ENCODE peak calls at places on chromosomes 4 and X, in six cellular contexts. W is right atrium auricular region, L is tibial nerve, O is stomach, T is right cardiac atrium, G is endodermal cell. E is an unnamed sample.

GRCh38 chrX:69163936-69164741 is 1.1 kb downstream of the PJA1 start:
- DNase-seq in W (no peak), L (peak; percentile 10), O (peak; percentile 32), T (peak; percentile 72), G (no peak), E (peak; percentile 19)

GRCh38 chr4:48017108-48017527 is 546 bp downstream of the NIPAL1 start:
- DNase-seq in W (no peak), L (peak; percentile 9), O (peak; percentile 69), T (peak; percentile 76), G (peak; percentile 88), E (peak; percentile 31)

GRCh38 chrX:149272690-149273463 is 232.2 kb downstream of the IDS start:
- DNase-seq in W (no peak), L (no peak), O (no peak), T (no peak), G (no peak), E (no peak)

GRCh38 chr4:139873111-139873866 is 207.7 kb downstream of the MGST2 start:
- DNase-seq in W (no peak), L (no peak), O (no peak), T (no peak), G (no peak), E (no peak)

GRCh38 chr4:34105311-34105710 is 2139.0 kb downstream of the ARAP2 start:
- DNase-seq in W (no peak), L (no peak), O (no peak), T (no peak), G (no peak), E (no peak)

GRCh38 chr4:102575369-102576129 is 74.4 kb downstream of the NFKB1 start:
- DNase-seq in W (no peak), L (no peak), O (no peak), T (no peak), G (no peak), E (no peak)

GRCh38 chr4:38177792-38178665 is 217.8 kb downstream of the PTTG2 start:
- DNase-seq in W (peak; percentile 88), L (peak; percentile 55), O (peak; percentile 90), T (peak; percentile 88), G (no peak), E (peak; percentile 46)

GRCh38 chr4:185637162-185637875 is 102.0 kb upstream of the PDLIM3 start:
- DNase-seq in W (no peak), L (no peak), O (no peak), T (no peak), G (no peak), E (no peak)

GRCh38 chr4:1684756-1685603 is 867 bp upstream of the FAM53A start:
- DNase-seq in W (no peak), L (no peak), O (no peak), T (no peak), G (peak; percentile 54), E (no peak)

GRCh38 chr4:117324851-117325491 is 239.6 kb upstream of the TRAM1L1 start:
- DNase-seq in W (no peak), L (no peak), O (no peak), T (no peak), G (no peak), E (no peak)

GRCh38 chr4:87030606-87031441 is 96.0 kb downstream of the AFF1 start:
- DNase-seq in W (no peak), L (no peak), O (no peak), T (no peak), G (peak; percentile 75), E (no peak)

GRCh38 chr4:38694330-38694729 is 30.3 kb downstream of the KLF3 start:
- DNase-seq in W (no peak), L (no peak), O (no peak), T (no peak), G (no peak), E (no peak)

GRCh38 chrX:134600714-134601113 is 57.6 kb downstream of the PLAC1 start:
- DNase-seq in W (no peak), L (no peak), O (no peak), T (no peak), G (no peak), E (no peak)

GRCh38 chrX:48695925-48696300 is 621 bp upstream of the SUV39H1 start:
- DNase-seq in W (no peak), L (no peak), O (no peak), T (no peak), G (no peak), E (no peak)

GRCh38 chr4:45358573-45359506 is 632.5 kb upstream of the GNPDA2 start:
- DNase-seq in W (no peak), L (no peak), O (no peak), T (no peak), G (no peak), E (no peak)

GRCh38 chr4:119314356-119314755 is 7.6 kb downstream of the FABP2 start:
- DNase-seq in W (no peak), L (peak; percentile 35), O (no peak), T (no peak), G (peak; percentile 56), E (peak; percentile 55)

GRCh38 chrX:96407043-96407442 is 277.6 kb upstream of the DIAPH2 start:
- DNase-seq in W (no peak), L (peak; percentile 10), O (peak; percentile 51), T (peak; percentile 29), G (peak; percentile 38), E (no peak)

GRCh38 chr4:36322921-36323354 is 41.5 kb downstream of the DTHD1 start:
- DNase-seq in W (no peak), L (no peak), O (no peak), T (no peak), G (no peak), E (peak; percentile 49)

GRCh38 chr4:79148369-79148768 is 177.5 kb downstream of the NAA11 start:
- DNase-seq in W (no peak), L (no peak), O (no peak), T (no peak), G (no peak), E (no peak)

GRCh38 chrX:106726485-106727437 is at the start of gene RNF128:
- DNase-seq in W (no peak), L (no peak), O (peak; percentile 72), T (peak; percentile 45), G (peak; percentile 88), E (no peak)

GRCh38 chr4:165204462-165204830 is 2.9 kb upstream of the KLHL2 start:
- DNase-seq in W (no peak), L (no peak), O (no peak), T (no peak), G (no peak), E (no peak)

GRCh38 chrX:43706786-43707185 is 50.7 kb downstream of the MAOA start:
- DNase-seq in W (no peak), L (no peak), O (no peak), T (no peak), G (no peak), E (no peak)

GRCh38 chr4:138405439-138405838 is 163.3 kb upstream of the SLC7A11 start:
- DNase-seq in W (no peak), L (no peak), O (no peak), T (no peak), G (no peak), E (no peak)

GRCh38 chr4:41442818-41443217 is 95.1 kb upstream of the LIMCH1 start:
- DNase-seq in W (no peak), L (no peak), O (no peak), T (no peak), G (no peak), E (no peak)

GRCh38 chr4:154574311-154574710 is 11.5 kb downstream of the FGB start:
- DNase-seq in W (no peak), L (no peak), O (no peak), T (no peak), G (no peak), E (no peak)

GRCh38 chr4:56360071-56360470 is 27.2 kb downstream of the AASDH start:
- DNase-seq in W (no peak), L (no peak), O (no peak), T (no peak), G (no peak), E (no peak)

GRCh38 chr4:5956285-5957021 is 61.8 kb downstream of the C4orf50 start:
- DNase-seq in W (no peak), L (no peak), O (peak; percentile 45), T (no peak), G (peak; percentile 70), E (no peak)

GRCh38 chrX:137424679-137425078 is 141.2 kb upstream of the ZIC3 start:
- DNase-seq in W (no peak), L (no peak), O (no peak), T (no peak), G (peak; percentile 79), E (no peak)

GRCh38 chrX:31130457-31131215 is 58.8 kb upstream of the FTHL17 start:
- DNase-seq in W (no peak), L (no peak), O (no peak), T (no peak), G (no peak), E (no peak)

GRCh38 chrX:130704053-130705038 is 198.7 kb downstream of the ENOX2 start:
- DNase-seq in W (no peak), L (no peak), O (no peak), T (no peak), G (no peak), E (no peak)

GRCh38 chr4:7855731-7856130 is 83.9 kb downstream of the AFAP1 start:
- DNase-seq in W (no peak), L (no peak), O (no peak), T (no peak), G (no peak), E (no peak)
- H3K27ac ChIP-seq in W (no peak overlapping the region), L (no peak overlapping the region), O (no peak overlapping the region), T (no peak overlapping the region), G (no peak overlapping the region), E (peak overlapping the region; percentile 68)

GRCh38 chrX:5341902-5342301 is 886.8 kb downstream of the NLGN4X start:
- DNase-seq in W (no peak), L (no peak), O (no peak), T (no peak), G (no peak), E (no peak)
- H3K4me3 ChIP-seq in W (no peak overlapping the region), L (no peak overlapping the region), O (no peak overlapping the region), T (no peak overlapping the region), G (no peak overlapping the region), E (no peak overlapping the region)

GRCh38 chrX:37757082-37757481 is 22.8 kb upstream of the CYBB start:
- DNase-seq in W (no peak), L (no peak), O (no peak), T (no peak), G (no peak), E (no peak)
- H3K4me1 ChIP-seq in W (no peaks in the 10 kb centered on the region), L (no peaks in the 10 kb centered on the region), O (peaks cover 11% of the 10 kb centered on the region), T (no peaks in the 10 kb centered on the region), G (no peaks in the 10 kb centered on the region), E (peaks cover 37% of the 10 kb centered on the region)

GRCh38 chr4:169220854-169221311 is 49.9 kb downstream of the SH3RF1 start:
- DNase-seq in W (no peak), L (no peak), O (no peak), T (no peak), G (no peak), E (no peak)
- H3K27ac ChIP-seq in W (no peak overlapping the region), L (no peak overlapping the region), O (no peak overlapping the region), T (no peak overlapping the region), G (no peak overlapping the region), E (no peak overlapping the region)